ENCODE peak calls at places on chromosome 9, in six cellular contexts. B is IMR-90, G is fibroblast of mammary gland, E is HL-60, R is dorsolateral prefrontal cortex, U is fibroblast of pulmonary artery. K is an unnamed sample.

GRCh38 chr9:94703488-94704140 is 22.9 kb upstream of the AOPEP start:
- DNase-seq in U (no peak), B (no peak), E (no peak), R (no peak), G (no peak), K (no peak)

GRCh38 chr9:135501261-135502167 is 1.0 kb downstream of the MRPS2 start:
- DNase-seq in G (peak), R (no peak), E (no peak), U (no peak), B (no peak), K (peak)

GRCh38 chr9:15136646-15137045 is 170.4 kb downstream of the TTC39B start:
- DNase-seq in U (no peak), G (peak), B (no peak), E (no peak), R (no peak), K (no peak)

GRCh38 chr9:33227013-33227398 is 13.0 kb upstream of the SPINK4 start:
- DNase-seq in U (no peak), B (no peak), R (no peak), G (no peak), E (peak), K (no peak)

GRCh38 chr9:78236511-78236950 is 656 bp downstream of the CEP78 start:
- DNase-seq in R (no peak), E (no peak), G (peak), U (peak), B (no peak), K (peak)

GRCh38 chr9:129491486-129491855 is 129.4 kb downstream of the C9orf50 start:
- DNase-seq in R (no peak), U (peak), G (peak), B (no peak), E (no peak), K (no peak)

GRCh38 chr9:29556317-29556716 is 1983.0 kb upstream of the C9orf72 start:
- DNase-seq in B (no peak), G (peak), U (peak), R (no peak), E (no peak), K (no peak)

GRCh38 chr9:91101598-91102168 is 260.0 kb downstream of the AUH start:
- DNase-seq in B (no peak), E (no peak), G (no peak), U (no peak), R (no peak), K (peak)

GRCh38 chr9:113599647-113600476 is 136.3 kb downstream of the RGS3 start:
- DNase-seq in R (no peak), E (no peak), U (peak), B (peak), G (peak), K (no peak)

GRCh38 chr9:29439961-29440360 is 1866.7 kb upstream of the C9orf72 start:
- DNase-seq in B (no peak), E (no peak), G (peak), R (no peak), U (peak), K (no peak)

GRCh38 chr9:72984990-72985389 is 32.1 kb upstream of the ALDH1A1 start:
- DNase-seq in B (no peak), R (no peak), U (no peak), G (no peak), E (no peak), K (no peak)

GRCh38 chr9:4662989-4663792 is 1.1 kb downstream of the PLPP6 start:
- DNase-seq in G (no peak), E (no peak), U (no peak), B (peak), R (no peak), K (no peak)

GRCh38 chr9:70539526-70539925 is 125.1 kb upstream of the KLF9 start:
- DNase-seq in G (no peak), R (no peak), E (no peak), B (peak), U (no peak), K (no peak)

GRCh38 chr9:90457386-90458080 is 185.1 kb downstream of the DIRAS2 start:
- DNase-seq in E (no peak), G (no peak), B (no peak), R (no peak), U (no peak), K (no peak)

GRCh38 chr9:115024925-115025535 is 92.9 kb downstream of the TNC start:
- DNase-seq in U (no peak), R (no peak), E (no peak), G (no peak), B (no peak), K (no peak)

GRCh38 chr9:88736136-88736637 is 201.2 kb downstream of the NXNL2 start:
- DNase-seq in B (no peak), U (no peak), R (no peak), G (no peak), E (no peak), K (no peak)

GRCh38 chr9:71638627-71639026 is 129.7 kb downstream of the CEMIP2 start:
- DNase-seq in E (no peak), U (peak), B (no peak), R (no peak), G (no peak), K (no peak)

GRCh38 chr9:129336601-129337286 is 158.7 kb upstream of the IER5L start:
- DNase-seq in B (peak), E (no peak), G (peak), R (peak), U (peak), K (no peak)

GRCh38 chr9:5629312-5630037 is 568 bp downstream of the RIC1 start:
- DNase-seq in B (no peak), R (peak), G (peak), U (peak), E (no peak), K (peak)

GRCh38 chr9:120935383-120935857 is 8.8 kb upstream of the TRAF1 start:
- DNase-seq in E (peak), R (peak), U (peak), G (peak), B (peak), K (no peak)

GRCh38 chr9:30280229-30280900 is 2104.1 kb upstream of the ACO1 start:
- DNase-seq in G (no peak), U (no peak), E (peak), R (no peak), B (no peak), K (no peak)

GRCh38 chr9:88874391-88874790 is 116.9 kb upstream of the S1PR3 start:
- DNase-seq in B (peak), E (no peak), R (no peak), U (peak), G (no peak), K (no peak)

GRCh38 chr9:87910821-87911220 is 6.9 kb upstream of the SPATA31C1 start:
- DNase-seq in B (no peak), R (no peak), U (no peak), G (peak), E (no peak), K (no peak)

GRCh38 chr9:11149065-11149464 is 536.3 kb upstream of the PTPRD start:
- DNase-seq in R (no peak), B (no peak), U (no peak), G (no peak), E (no peak), K (no peak)

GRCh38 chr9:72856985-72857631 is 95.7 kb downstream of the ALDH1A1 start:
- DNase-seq in R (peak), B (peak), U (peak), G (peak), E (peak), K (peak)

GRCh38 chr9:133199648-133200321 is 9.3 kb downstream of the OBP2B start:
- DNase-seq in E (peak), R (peak), U (no peak), B (no peak), G (peak), K (no peak)

GRCh38 chr9:37749129-37749528 is 4.5 kb upstream of the TRMT10B start:
- DNase-seq in G (no peak), R (no peak), B (no peak), E (no peak), U (no peak), K (no peak)

GRCh38 chr9:37751186-37751585 is 2.4 kb upstream of the TRMT10B start:
- DNase-seq in R (no peak), E (no peak), G (no peak), U (no peak), B (no peak), K (no peak)

GRCh38 chr9:37758747-37759146 is 5.1 kb downstream of the TRMT10B start:
- DNase-seq in B (no peak), R (no peak), E (no peak), U (no peak), G (no peak), K (no peak)

GRCh38 chr9:37752646-37753488 is 738 bp upstream of the TRMT10B start:
- DNase-seq in R (no peak), E (no peak), G (no peak), B (no peak), U (no peak), K (no peak)

DNA sequence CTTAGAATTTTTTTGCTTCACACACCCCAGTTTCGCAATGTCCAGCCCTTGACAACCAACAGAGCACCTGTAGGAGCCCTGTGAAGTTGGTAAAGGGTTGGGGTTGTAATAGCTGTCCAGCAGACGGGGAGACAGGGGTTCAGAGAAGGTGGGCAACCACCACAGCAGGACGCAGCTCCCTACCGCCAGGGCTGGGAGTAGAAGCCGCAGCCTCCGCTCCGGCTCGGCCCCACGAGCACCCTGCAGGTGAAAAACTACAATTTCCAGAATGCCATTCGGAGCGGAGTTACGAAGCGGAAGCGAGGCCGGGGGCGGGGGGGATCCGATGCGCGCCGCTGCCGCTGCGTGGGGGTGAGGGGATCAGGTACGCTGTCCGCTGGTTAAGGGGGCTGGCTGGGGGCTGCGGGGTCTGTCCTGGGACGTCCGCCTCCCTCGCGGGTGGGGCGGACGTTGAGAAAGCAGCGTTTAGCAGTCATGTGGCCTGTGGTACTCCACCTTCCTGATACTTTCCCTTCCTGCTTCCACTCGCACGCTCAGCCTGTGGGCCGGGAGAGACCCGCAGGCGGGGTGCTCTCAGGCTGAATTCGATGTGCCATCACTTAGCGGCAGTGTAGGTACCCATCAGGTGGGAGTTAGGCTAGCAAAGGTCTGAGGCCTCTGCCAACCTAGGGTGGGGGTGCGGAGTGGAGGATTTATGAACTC is at the start of gene TRMT10B:
- DNase-seq in U (peak), G (peak), B (peak), E (peak), R (peak), K (peak)
- TF ChIP-seq CTCF in U (no peak), G (no peak), B (no peak), E (no peak), R (no peak), K (no peak)

GRCh38 chr9:97749928-97750327 is 52.8 kb upstream of the XPA start:
- DNase-seq in R (peak), E (no peak), U (no peak), B (no peak), G (no peak), K (no peak)
- TF ChIP-seq CTCF in R (no peak), E (no peak), U (no peak), B (no peak), G (no peak), K (no peak)

GRCh38 chr9:34646211-34647083 is at the start of gene GALT:
- DNase-seq in B (peak), R (peak), E (peak), U (peak), G (peak), K (peak)
- TF ChIP-seq CTCF in B (peak), R (peak), E (peak), U (peak), G (peak), K (peak)

GRCh38 chr9:127455299-127455992 is 4.1 kb downstream of the LRSAM1 start:
- DNase-seq in E (peak), R (no peak), G (no peak), B (no peak), U (no peak), K (no peak)
- TF ChIP-seq CTCF in E (peak), R (peak), G (peak), B (peak), U (peak), K (peak)

GRCh38 chr9:109249615-109250014 is 71.2 kb downstream of the EPB41L4B start:
- DNase-seq in E (no peak), U (no peak), B (no peak), R (no peak), G (no peak), K (no peak)
- TF ChIP-seq CTCF in E (no peak), U (no peak), B (no peak), R (no peak), G (no peak), K (no peak)

DNA sequence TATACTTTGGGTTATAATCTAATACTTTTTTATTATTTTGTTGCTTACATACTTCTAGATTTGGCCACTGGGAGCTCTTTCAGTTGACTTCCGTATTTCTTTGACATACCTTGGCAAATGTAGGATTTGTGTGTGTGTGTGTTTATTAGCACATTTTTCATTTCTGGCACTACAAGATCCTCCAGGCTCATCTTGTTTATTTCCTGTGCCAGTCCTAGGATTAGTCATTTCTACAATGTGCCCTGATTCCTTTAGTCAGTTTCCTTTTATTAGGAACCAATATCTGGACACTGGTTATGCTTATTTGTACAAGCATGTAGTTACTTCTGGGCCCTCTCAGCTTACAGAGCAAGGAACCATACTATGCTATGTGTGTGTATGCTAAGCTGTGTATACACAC is 135.1 kb upstream of the CDKN2B start:
- DNase-seq in G (peak), B (peak), U (peak), R (no peak), E (no peak), K (no peak)
- TF ChIP-seq CTCF in G (no peak), B (no peak), U (no peak), R (no peak), E (no peak), K (no peak)

GRCh38 chr9:131954299-131954698 is 125.4 kb downstream of the MED27 start:
- DNase-seq in U (no peak), R (no peak), B (no peak), E (no peak), G (no peak), K (no peak)
- TF ChIP-seq CTCF in U (peak), R (no peak), B (peak), E (no peak), G (peak), K (no peak)

GRCh38 chr9:106438928-106439327 is 424.0 kb upstream of the ZNF462 start:
- DNase-seq in G (peak), B (no peak), E (no peak), U (peak), R (no peak), K (no peak)

GRCh38 chr9:106441283-106441682 is 421.7 kb upstream of the ZNF462 start:
- DNase-seq in B (no peak), R (no peak), G (no peak), E (no peak), U (no peak), K (no peak)

GRCh38 chr9:106445107-106445506 is 417.9 kb upstream of the ZNF462 start:
- DNase-seq in U (no peak), G (no peak), B (no peak), E (no peak), R (no peak), K (no peak)

DNA sequence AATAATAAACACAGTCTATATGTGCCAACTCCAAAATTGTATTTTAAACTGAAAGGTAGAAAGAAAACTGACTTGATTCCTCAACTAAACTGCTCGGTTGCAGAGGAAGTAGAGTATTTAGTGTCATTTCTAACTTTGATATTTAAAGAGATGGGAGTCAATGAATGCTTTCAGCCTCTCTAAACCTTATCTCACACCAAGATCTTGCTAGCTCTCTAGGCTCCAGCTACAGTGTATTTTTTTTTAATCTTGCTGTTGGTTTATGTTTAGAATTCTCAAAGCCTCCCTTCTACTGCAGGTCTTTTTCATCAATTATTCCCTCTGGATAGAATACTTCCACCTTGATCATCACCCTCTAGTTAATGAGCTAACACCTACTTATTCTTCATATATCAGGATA is 419.4 kb upstream of the ZNF462 start:
- DNase-seq in B (no peak), E (no peak), G (no peak), R (no peak), U (no peak), K (no peak)
- TF ChIP-seq CTCF in B (no peak), E (no peak), G (no peak), R (no peak), U (no peak), K (no peak)

DNA sequence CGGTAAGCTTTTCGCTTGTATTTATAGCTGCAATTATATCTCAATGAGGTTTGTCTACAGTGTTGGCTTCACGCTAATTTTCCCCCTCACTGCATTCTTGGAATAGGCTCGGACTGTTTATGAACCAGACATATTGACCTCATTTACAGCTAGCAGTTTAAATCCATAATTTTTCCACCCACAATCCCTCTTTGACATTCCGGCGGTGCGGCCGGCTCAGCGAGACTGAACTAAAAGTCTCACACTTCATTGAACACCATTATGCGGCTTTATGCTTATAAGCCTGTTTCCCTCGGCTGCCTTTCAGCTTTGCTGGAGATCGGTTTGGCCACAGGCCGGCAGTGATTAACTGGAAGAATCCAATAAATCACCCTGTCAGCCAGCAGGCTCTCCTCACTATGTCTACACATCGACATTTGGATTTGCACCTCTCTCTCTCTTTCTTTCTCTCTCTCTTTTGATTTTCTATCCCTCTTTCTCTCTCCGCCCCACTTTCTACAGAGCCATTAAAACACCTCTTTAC is 315.0 kb upstream of the TLE4 start:
- DNase-seq in G (peak), U (peak), B (peak), R (peak), E (no peak), K (no peak)
- TF ChIP-seq CTCF in G (no peak), U (no peak), B (no peak), R (no peak), E (no peak), K (no peak)